ENCODE peak calls at places on chromosomes 6 and 20, in eight cellular contexts. X, G, C, N, A, M, H and L are unnamed samples.

GRCh38 chr20:58096880-58097813 is 131.3 kb downstream of the ANKRD60 start:
- DNase-seq in G (no peak), A (no peak), N (no peak), M (no peak), X (no peak), H (no peak), C (no peak), L (no peak)

GRCh38 chr20:40719330-40719729 is 30.3 kb upstream of the MAFB start:
- DNase-seq in C (no peak), A (no peak), X (no peak), N (no peak), G (no peak), H (no peak), M (no peak), L (no peak)

GRCh38 chr6:135867332-135867731 is 15.8 kb downstream of the PDE7B start:
- DNase-seq in H (no peak), A (no peak), C (no peak), N (no peak), X (no peak), G (no peak), M (no peak), L (no peak)

GRCh38 chr6:129498950-129499870 is 210.8 kb downstream of the ARHGAP18 start:
- DNase-seq in X (no peak), M (peak), N (no peak), G (peak), A (no peak), C (peak), H (no peak), L (peak)

GRCh38 chr6:912871-913663 is 220.1 kb upstream of the EXOC2 start:
- DNase-seq in H (peak), C (peak), N (no peak), G (peak), A (peak), M (peak), X (no peak), L (peak)

GRCh38 chr20:62198931-62199330 is 16.1 kb downstream of the MTG2 start:
- DNase-seq in N (no peak), G (no peak), A (no peak), X (no peak), H (no peak), M (no peak), C (no peak), L (no peak)

GRCh38 chr6:9463311-9463710 is 951.6 kb downstream of the TFAP2A start:
- DNase-seq in A (no peak), H (no peak), M (peak), N (no peak), C (peak), G (no peak), X (no peak), L (no peak)

GRCh38 chr6:3159805-3160781 is 2.7 kb upstream of the TUBB2A start:
- DNase-seq in C (peak), X (peak), H (peak), N (peak), A (no peak), G (no peak), M (peak), L (peak)

GRCh38 chr6:138509371-138509770 is 10.1 kb upstream of the NHSL1 start:
- DNase-seq in H (peak), M (peak), A (peak), N (peak), X (peak), G (peak), C (peak), L (peak)

GRCh38 chr6:39100358-39100757 is 14.6 kb downstream of the SAYSD1 start:
- DNase-seq in X (no peak), N (peak), A (no peak), M (no peak), G (no peak), H (no peak), C (no peak), L (no peak)

GRCh38 chr20:48928832-48929725 is 7.6 kb downstream of the ARFGEF2 start:
- DNase-seq in X (no peak), N (no peak), M (no peak), A (no peak), G (no peak), H (no peak), C (no peak), L (no peak)

GRCh38 chr6:133114973-133115372 is 126.2 kb upstream of the EYA4 start:
- DNase-seq in N (no peak), G (no peak), X (no peak), H (no peak), A (no peak), C (no peak), M (no peak), L (no peak)

GRCh38 chr6:125229080-125229479 is 72.7 kb downstream of the HDDC2 start:
- DNase-seq in C (no peak), M (no peak), G (no peak), X (no peak), N (no peak), H (no peak), A (no peak), L (no peak)

GRCh38 chr6:110529907-110530306 is 53.5 kb upstream of the SLC22A16 start:
- DNase-seq in M (no peak), X (no peak), A (no peak), N (no peak), G (no peak), C (no peak), H (no peak), L (no peak)

GRCh38 chr6:132995432-132995831 is 181.1 kb downstream of the RPS12 start:
- DNase-seq in A (no peak), C (no peak), H (no peak), N (no peak), X (no peak), M (no peak), G (no peak), L (no peak)

GRCh38 chr6:106184629-106185028 is 98.5 kb downstream of the PRDM1 start:
- DNase-seq in M (no peak), X (no peak), N (no peak), H (no peak), C (no peak), A (no peak), G (no peak), L (no peak)

GRCh38 chr20:1855690-1856089 is 39.5 kb upstream of the SIRPA start:
- DNase-seq in G (no peak), M (no peak), A (no peak), H (no peak), X (no peak), N (no peak), C (no peak), L (no peak)

GRCh38 chr6:87755697-87756671 is 54.0 kb upstream of the AKIRIN2 start:
- DNase-seq in N (no peak), A (no peak), M (no peak), C (no peak), G (no peak), H (no peak), X (no peak), L (no peak)

GRCh38 chr20:44910690-44911262 is 916 bp downstream of the PABPC1L start:
- DNase-seq in H (no peak), N (no peak), A (peak), M (peak), C (peak), X (no peak), G (no peak), L (peak)

GRCh38 chr6:441126-441920 is 49.8 kb downstream of the IRF4 start:
- DNase-seq in A (no peak), X (no peak), M (no peak), G (no peak), N (no peak), H (no peak), C (no peak), L (no peak)

GRCh38 chr6:8335371-8335770 is 100.0 kb downstream of the SLC35B3 start:
- DNase-seq in G (no peak), N (no peak), A (no peak), C (no peak), M (no peak), H (no peak), X (no peak), L (no peak)

GRCh38 chr6:4872841-4873240 is 96.6 kb downstream of the CDYL start:
- DNase-seq in M (no peak), A (no peak), X (no peak), C (no peak), H (no peak), G (no peak), N (no peak), L (no peak)

GRCh38 chr6:12137480-12137879 is 125.4 kb downstream of the HIVEP1 start:
- DNase-seq in A (no peak), G (no peak), N (no peak), X (peak), C (peak), H (peak), M (peak), L (no peak)

GRCh38 chr6:5569491-5569890 is 308.2 kb downstream of the FARS2 start:
- DNase-seq in M (no peak), G (no peak), A (no peak), X (no peak), N (no peak), C (no peak), H (no peak), L (no peak)

GRCh38 chr6:36075656-36076055 is 48.0 kb downstream of the MAPK14 start:
- DNase-seq in M (no peak), N (peak), X (no peak), H (no peak), A (no peak), C (peak), G (no peak), L (peak)

GRCh38 chr20:50260480-50261221 is 70.0 kb downstream of the CEBPB start:
- DNase-seq in A (no peak), N (peak), C (no peak), G (no peak), X (no peak), M (no peak), H (no peak), L (no peak)

GRCh38 chr20:10553326-10553984 is 118.3 kb downstream of the SLX4IP start:
- DNase-seq in G (peak), M (peak), A (peak), C (peak), X (peak), N (peak), H (peak), L (peak)

GRCh38 chr6:129844118-129844891 is 16.8 kb downstream of the TMEM244 start:
- DNase-seq in X (no peak), G (peak), A (no peak), N (no peak), M (peak), C (no peak), H (no peak), L (no peak)